ENCODE peak calls at places on chromosomes 2 and 18, in eight cellular contexts. D, O, B, I, F, H, V and P are unnamed samples.

GRCh38 chr2:74290466-74291216 is 52.6 kb downstream of the SLC4A5 start:
- DNase-seq in D (no peak), O (no peak), B (no peak), I (no peak), F (no peak), H (no peak), V (peak), P (no peak)

GRCh38 chr18:3625717-3626091 is 175.7 kb downstream of the TGIF1 start:
- DNase-seq in D (no peak), O (no peak), B (no peak), I (no peak), F (no peak), H (no peak), V (no peak), P (peak)

GRCh38 chr2:128169497-128169896 is 78.5 kb downstream of the UGGT1 start:
- DNase-seq in D (no peak), O (no peak), B (peak), I (no peak), F (peak), H (no peak), V (no peak), P (no peak)

GRCh38 chr2:236960516-236960915 is 125.2 kb upstream of the COPS8 start:
- DNase-seq in D (no peak), O (no peak), B (no peak), I (no peak), F (no peak), H (no peak), V (no peak), P (no peak)

GRCh38 chr2:191907091-191907490 is 60.2 kb upstream of the CAVIN2 start:
- DNase-seq in D (no peak), O (no peak), B (no peak), I (no peak), F (no peak), H (no peak), V (no peak), P (no peak)

GRCh38 chr18:74499633-74500032 is 3.5 kb downstream of the CNDP2 start:
- DNase-seq in D (peak), O (peak), B (peak), I (no peak), F (peak), H (peak), V (no peak), P (peak)

GRCh38 chr2:217307023-217307422 is 447.2 kb upstream of the TNP1 start:
- DNase-seq in D (no peak), O (no peak), B (no peak), I (peak), F (no peak), H (no peak), V (no peak), P (no peak)

GRCh38 chr18:29969876-29970275 is 1072.7 kb downstream of the DSC3 start:
- DNase-seq in D (no peak), O (no peak), B (no peak), I (no peak), F (no peak), H (no peak), V (no peak), P (no peak)

GRCh38 chr2:58834404-58834803 is 593.3 kb upstream of the FANCL start:
- DNase-seq in D (no peak), O (peak), B (peak), I (no peak), F (peak), H (no peak), V (no peak), P (peak)

GRCh38 chr2:26724004-26724750 is 31.7 kb downstream of the KCNK3 start:
- DNase-seq in D (no peak), O (no peak), B (peak), I (peak), F (peak), H (no peak), V (no peak), P (peak)

GRCh38 chr18:21444465-21445023 is 156.0 kb downstream of the ESCO1 start:
- DNase-seq in D (no peak), O (peak), B (peak), I (peak), F (peak), H (no peak), V (no peak), P (peak)

GRCh38 chr2:66013456-66013855 is 421.5 kb upstream of the MEIS1 start:
- DNase-seq in D (no peak), O (no peak), B (no peak), I (no peak), F (no peak), H (no peak), V (no peak), P (peak)

GRCh38 chr2:230891108-230891507 is 26.4 kb downstream of the ITM2C start:
- DNase-seq in D (no peak), O (no peak), B (peak), I (peak), F (no peak), H (no peak), V (no peak), P (no peak)

GRCh38 chr2:33215299-33215698 is 261.1 kb upstream of the RASGRP3 start:
- DNase-seq in D (no peak), O (no peak), B (peak), I (peak), F (peak), H (no peak), V (no peak), P (no peak)

GRCh38 chr2:181308731-181309130 is 148.5 kb upstream of the ITGA4 start:
- DNase-seq in D (no peak), O (no peak), B (no peak), I (no peak), F (no peak), H (no peak), V (no peak), P (no peak)

GRCh38 chr18:32378705-32379104 is 92.0 kb downstream of the GAREM1 start:
- DNase-seq in D (no peak), O (no peak), B (peak), I (peak), F (peak), H (no peak), V (no peak), P (no peak)

GRCh38 chr2:202115385-202116060 is 42.5 kb downstream of the KIAA2012 start:
- DNase-seq in D (no peak), O (no peak), B (peak), I (peak), F (peak), H (no peak), V (no peak), P (no peak)

GRCh38 chr2:8514274-8514662 is 167.6 kb upstream of the ID2 start:
- DNase-seq in D (no peak), O (no peak), B (no peak), I (no peak), F (no peak), H (no peak), V (no peak), P (no peak)

GRCh38 chr2:147297820-147298219 is 547.0 kb upstream of the ACVR2A start:
- DNase-seq in D (no peak), O (no peak), B (no peak), I (no peak), F (no peak), H (peak), V (no peak), P (no peak)

GRCh38 chr2:175872716-175873115 is 129.4 kb downstream of the LNPK start:
- DNase-seq in D (no peak), O (no peak), B (no peak), I (no peak), F (peak), H (no peak), V (no peak), P (no peak)

GRCh38 chr2:68719912-68720311 is 14.7 kb upstream of the ARHGAP25 start:
- DNase-seq in D (no peak), O (no peak), B (no peak), I (no peak), F (no peak), H (no peak), V (no peak), P (no peak)

GRCh38 chr2:64142817-64143153 is 1.4 kb downstream of the PELI1 start:
- DNase-seq in D (no peak), O (no peak), B (no peak), I (no peak), F (peak), H (no peak), V (no peak), P (peak)

GRCh38 chr18:50074404-50074803 is 120.5 kb downstream of the MYO5B start:
- DNase-seq in D (no peak), O (no peak), B (no peak), I (no peak), F (no peak), H (no peak), V (no peak), P (no peak)

GRCh38 chr18:9177466-9177865 is 40.9 kb downstream of the ANKRD12 start:
- DNase-seq in D (no peak), O (no peak), B (no peak), I (no peak), F (no peak), H (no peak), V (no peak), P (no peak)

GRCh38 chr2:53202063-53202462 is 565.5 kb upstream of the CHAC2 start:
- DNase-seq in D (no peak), O (no peak), B (peak), I (peak), F (peak), H (no peak), V (no peak), P (peak)